ENCODE peak calls at places on chromosomes 5 and 9, in eight cellular contexts. K is HFF-Myc, P is cardiac muscle cell, O is PC-9, M is MM.1S, V is GM12878, R is OCI-LY7, C is heart right ventricle. G is an unnamed sample.

GRCh38 chr5:96627792-96628191 is 34.4 kb upstream of the CAST start:
- DNase-seq in V (no peak), M (peak), P (no peak), R (no peak), C (no peak), O (peak), K (no peak), G (no peak)

GRCh38 chr9:110619831-110620230 is 40.3 kb upstream of the SVEP1 start:
- DNase-seq in R (no peak), C (no peak), V (no peak), O (no peak), K (no peak), P (peak), M (no peak), G (no peak)

GRCh38 chr9:20624201-20625002 is 2.1 kb upstream of the MLLT3 start:
- DNase-seq in V (peak), C (peak), O (peak), P (peak), K (peak), R (peak), M (peak), G (no peak)

GRCh38 chr5:103804714-103805113 is 242.1 kb upstream of the NUDT12 start:
- DNase-seq in K (no peak), M (no peak), P (no peak), O (no peak), C (no peak), R (no peak), V (no peak), G (no peak)

GRCh38 chr5:159120446-159120845 is 20.7 kb upstream of the EBF1 start:
- DNase-seq in K (no peak), P (no peak), C (no peak), O (no peak), V (no peak), R (no peak), M (peak), G (no peak)

GRCh38 chr9:126664893-126665695 is 51.4 kb downstream of the LMX1B start:
- DNase-seq in C (no peak), V (no peak), O (peak), P (no peak), R (no peak), M (no peak), K (no peak), G (no peak)

GRCh38 chr5:153147891-153148623 is 342.4 kb upstream of the GRIA1 start:
- DNase-seq in P (peak), R (peak), M (peak), C (no peak), K (peak), V (no peak), O (peak), G (peak)

GRCh38 chr9:131815971-131816873 is 76.3 kb upstream of the RAPGEF1 start:
- DNase-seq in P (no peak), R (no peak), M (no peak), O (no peak), V (no peak), C (no peak), K (no peak), G (no peak)

GRCh38 chr9:136119259-136120118 is 814 bp upstream of the TMEM250 start:
- DNase-seq in M (no peak), K (no peak), C (no peak), O (no peak), R (no peak), P (peak), V (no peak), G (no peak)

GRCh38 chr5:39220280-39221030 is 1.1 kb upstream of the FYB1 start:
- DNase-seq in K (no peak), P (no peak), R (no peak), C (no peak), M (no peak), V (no peak), O (no peak), G (no peak)

GRCh38 chr9:32969270-32969669 is 32.2 kb downstream of the APTX start:
- DNase-seq in C (no peak), R (no peak), P (no peak), V (no peak), O (no peak), M (no peak), K (no peak), G (no peak)

GRCh38 chr5:151186052-151186451 is 28.5 kb upstream of the ANXA6 start:
- DNase-seq in K (no peak), R (no peak), P (no peak), O (no peak), M (no peak), V (no peak), C (no peak), G (no peak)

GRCh38 chr9:128911529-128912035 is 9.2 kb upstream of the PHYHD1 start:
- DNase-seq in K (no peak), V (no peak), R (no peak), C (peak), O (peak), M (no peak), P (peak), G (no peak)

GRCh38 chr5:37355161-37355560 is 15.7 kb downstream of the NUP155 start:
- DNase-seq in C (no peak), M (no peak), K (no peak), V (no peak), P (no peak), O (no peak), R (no peak), G (no peak)

GRCh38 chr9:88772602-88773001 is 218.7 kb upstream of the S1PR3 start:
- DNase-seq in P (no peak), C (no peak), R (no peak), K (no peak), V (no peak), O (no peak), M (no peak), G (no peak)

GRCh38 chr5:179883163-179883562 is 24.5 kb downstream of the TBC1D9B start:
- DNase-seq in C (no peak), K (no peak), P (no peak), V (no peak), M (no peak), O (no peak), R (no peak), G (no peak)

GRCh38 chr9:80061096-80061495 is 489.3 kb downstream of the TLE4 start:
- DNase-seq in M (no peak), V (no peak), K (no peak), C (no peak), P (no peak), O (no peak), R (no peak), G (peak)

GRCh38 chr9:34046784-34047379 is 1.8 kb downstream of the UBAP2 start:
- DNase-seq in M (no peak), C (no peak), O (no peak), R (peak), P (peak), K (no peak), V (peak), G (no peak)

GRCh38 chr9:21653589-21653988 is 148.8 kb upstream of the MTAP start:
- DNase-seq in R (no peak), O (no peak), V (no peak), K (no peak), C (no peak), M (no peak), P (no peak), G (no peak)

GRCh38 chr9:134045841-134046544 is 20.7 kb downstream of the BRD3OS start:
- DNase-seq in O (no peak), K (no peak), C (no peak), V (no peak), P (no peak), M (no peak), R (no peak), G (no peak)

GRCh38 chr9:131773911-131774379 is 34.1 kb upstream of the RAPGEF1 start:
- DNase-seq in R (peak), O (no peak), M (peak), K (peak), C (no peak), V (no peak), P (peak), G (peak)

GRCh38 chr5:16810503-16810854 is 125.6 kb downstream of the MYO10 start:
- DNase-seq in V (no peak), P (no peak), C (no peak), M (no peak), K (no peak), R (no peak), O (no peak), G (no peak)

GRCh38 chr5:147750065-147750464 is 32.5 kb downstream of the JAKMIP2 start:
- DNase-seq in P (no peak), M (no peak), V (no peak), O (no peak), K (no peak), R (no peak), C (no peak), G (no peak)

GRCh38 chr5:159616967-159617366 is 286.7 kb upstream of the IL12B start:
- DNase-seq in C (no peak), R (no peak), O (peak), M (no peak), V (no peak), P (peak), K (no peak), G (no peak)

GRCh38 chr5:27592231-27592630 is 553.8 kb upstream of the CDH9 start:
- DNase-seq in P (peak), V (no peak), M (no peak), O (no peak), K (no peak), C (no peak), R (no peak), G (peak)

GRCh38 chr5:150057996-150058395 is 28.4 kb downstream of the CSF1R start:
- DNase-seq in M (no peak), C (no peak), O (no peak), K (no peak), R (no peak), V (no peak), P (no peak), G (peak)

GRCh38 chr9:82423700-82424099 is 435.1 kb downstream of the SPATA31D1 start:
- DNase-seq in M (no peak), K (no peak), O (no peak), R (no peak), C (no peak), P (no peak), V (no peak), G (no peak)

GRCh38 chr9:92564479-92564878 is 28.7 kb upstream of the ECM2 start:
- DNase-seq in P (no peak), O (no peak), K (no peak), C (no peak), M (no peak), R (no peak), V (no peak), G (no peak)

GRCh38 chr5:61002616-61003015 is 57.6 kb downstream of the NDUFAF2 start:
- DNase-seq in P (no peak), M (no peak), R (no peak), K (no peak), C (no peak), O (no peak), V (no peak), G (no peak)

GRCh38 chr9:136018257-136019031 is 57.3 kb upstream of the UBAC1 start:
- DNase-seq in C (peak), M (no peak), P (no peak), O (no peak), V (no peak), K (no peak), R (no peak), G (no peak)

GRCh38 chr9:89614319-89614892 is 9.6 kb downstream of the GADD45G start:
- DNase-seq in P (peak), R (no peak), O (no peak), K (no peak), M (no peak), C (no peak), V (no peak), G (no peak)

GRCh38 chr9:128180447-128180846 is 10.9 kb downstream of the CIZ1 start:
- DNase-seq in C (no peak), R (no peak), O (no peak), K (no peak), P (no peak), V (no peak), M (no peak), G (no peak)

GRCh38 chr9:35490910-35491465 is 1.1 kb downstream of the RUSC2 start:
- DNase-seq in R (no peak), M (no peak), K (no peak), O (no peak), P (peak), C (no peak), V (no peak), G (no peak)

GRCh38 chr5:172634106-172634899 is 6.8 kb upstream of the NEURL1B start:
- DNase-seq in R (no peak), M (no peak), P (no peak), V (no peak), K (no peak), C (no peak), O (no peak), G (no peak)

DNA sequence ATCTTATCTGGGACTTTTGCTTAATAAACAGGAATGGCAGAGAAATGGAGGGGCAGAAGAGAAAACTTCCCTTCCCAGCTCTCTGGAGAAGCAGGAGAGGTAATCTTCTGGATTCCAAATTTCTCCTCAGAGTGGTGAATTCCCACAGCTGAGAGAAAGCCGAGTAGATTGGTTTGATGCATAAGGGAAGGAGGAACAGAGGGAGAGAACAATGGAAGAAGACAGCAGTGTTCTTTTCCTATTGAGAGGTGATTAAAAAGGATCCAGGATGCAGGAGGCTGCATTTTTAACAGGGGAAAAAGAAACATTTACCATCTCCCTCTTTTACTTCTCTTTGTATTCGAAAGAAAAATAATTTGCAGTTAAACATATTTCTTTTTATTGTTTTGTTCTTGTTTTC is 13.1 kb downstream of the SH3RF2 start:
- DNase-seq in V (no peak), M (no peak), P (no peak), O (no peak), C (no peak), K (no peak), R (no peak), G (no peak)
- H3K4me3 ChIP-seq in V (no peak), M (no peak), P (no peak), O (no peak), C (no peak), K (no peak), R (no peak), G (no peak)

DNA sequence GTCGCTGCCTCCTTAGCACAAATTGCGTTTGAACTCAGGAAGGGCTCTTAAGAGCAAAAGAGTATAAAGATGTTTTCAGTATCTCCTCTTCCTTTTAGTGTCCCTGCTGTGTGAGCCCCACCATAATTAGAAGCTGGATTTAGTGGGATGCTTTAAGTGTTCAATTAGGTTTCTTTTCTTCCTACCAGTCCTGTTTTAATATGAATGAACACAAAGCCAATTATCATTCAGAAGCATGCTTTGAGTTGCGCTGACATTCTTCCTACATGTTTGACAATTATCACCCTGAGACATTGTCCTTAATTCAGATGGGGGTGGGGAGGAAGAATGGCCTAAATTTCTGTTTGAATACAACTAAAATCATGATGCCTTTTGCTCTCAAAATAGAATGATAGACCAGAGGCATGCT is 537.4 kb downstream of the DTWD2 start:
- DNase-seq in O (no peak), K (no peak), V (no peak), C (no peak), P (no peak), R (no peak), M (no peak), G (no peak)
- TF ChIP-seq CTCF in O (no peak), K (no peak), V (no peak), C (no peak), P (no peak), R (no peak), M (no peak), G (no peak)

DNA sequence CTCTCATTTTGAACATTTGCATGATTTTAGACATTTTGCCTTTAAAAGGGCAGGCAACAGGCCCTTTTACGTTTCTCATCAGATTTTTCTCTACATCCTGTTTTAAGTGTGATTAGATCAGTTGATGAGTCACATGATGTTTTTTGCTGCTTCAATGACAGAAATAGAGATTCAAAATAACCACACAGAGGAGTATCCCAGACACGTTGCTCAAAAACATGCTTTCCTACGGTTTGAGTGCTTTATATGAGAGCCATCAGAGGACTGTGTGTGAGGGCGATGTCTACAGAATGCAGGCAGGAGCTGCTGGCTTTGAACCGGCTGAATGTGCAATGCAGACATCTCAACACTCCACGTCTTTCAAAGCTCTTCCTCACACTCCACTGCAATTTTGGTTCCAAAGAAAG is 42.1 kb downstream of the OTULIN start:
- DNase-seq in P (peak), O (no peak), V (no peak), R (no peak), M (no peak), C (no peak), K (peak), G (no peak)
- H3K4me3 ChIP-seq in P (no peak), O (no peak), V (no peak), R (no peak), M (no peak), C (no peak), K (no peak), G (no peak)

DNA sequence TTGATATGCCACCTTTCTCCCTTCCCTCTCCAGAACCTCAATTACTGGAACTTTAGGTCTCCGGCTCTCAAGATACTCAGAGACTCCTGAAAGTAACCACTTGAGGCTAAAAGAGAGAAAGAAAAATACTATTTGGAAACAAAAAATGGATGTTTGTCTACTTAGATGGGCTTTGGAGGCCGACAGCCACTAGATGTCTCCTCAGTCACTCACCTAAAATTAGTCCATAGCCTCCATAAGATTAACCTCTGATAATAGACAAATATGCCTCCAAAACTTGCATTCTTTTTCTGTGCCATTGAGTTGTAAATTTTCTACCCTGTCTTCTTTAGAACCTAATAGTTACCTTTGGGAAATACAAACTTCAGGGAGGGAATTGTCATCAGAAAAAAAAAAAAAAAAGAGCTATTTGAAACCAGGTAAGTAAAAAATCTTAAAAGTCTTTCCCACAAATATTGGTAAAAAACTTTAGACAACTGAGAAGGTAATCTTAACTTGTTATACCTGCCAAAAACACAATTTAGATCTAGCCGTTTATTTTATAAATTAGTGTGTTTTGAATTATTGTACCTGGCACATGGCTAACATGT is 11.2 kb upstream of the PCDH1 start:
- DNase-seq in M (peak), O (no peak), P (peak), R (peak), K (no peak), C (no peak), V (no peak), G (no peak)
- TF ChIP-seq CTCF in M (peak), O (peak), P (peak), R (peak), K (peak), C (peak), V (peak), G (peak)

GRCh38 chr9:124567362-124567761 is 60.2 kb upstream of the NR5A1 start:
- DNase-seq in M (no peak), C (no peak), R (no peak), V (no peak), P (no peak), K (no peak), O (no peak), G (no peak)

GRCh38 chr9:124570942-124571666 is 63.9 kb upstream of the NR5A1 start:
- DNase-seq in O (no peak), P (no peak), R (no peak), K (no peak), C (no peak), V (no peak), M (no peak), G (no peak)

GRCh38 chr9:124574944-124575343 is 67.7 kb upstream of the NR5A1 start:
- DNase-seq in K (peak), M (no peak), C (no peak), P (no peak), O (no peak), R (no peak), V (no peak), G (no peak)

GRCh38 chr9:124574534-124574933 is 67.3 kb upstream of the NR5A1 start:
- DNase-seq in P (no peak), M (no peak), C (no peak), V (no peak), R (no peak), O (no peak), K (no peak), G (no peak)

GRCh38 chr9:124569942-124570341 is 62.7 kb upstream of the NR5A1 start:
- DNase-seq in O (peak), M (no peak), K (no peak), R (no peak), P (no peak), C (no peak), V (no peak), G (no peak)
- H3K4me3 ChIP-seq in O (no peak), M (no peak), K (no peak), R (no peak), P (no peak), C (no peak), V (no peak), G (no peak)

GRCh38 chr9:37784640-37785483 is at the start of gene EXOSC3:
- DNase-seq in C (peak), R (peak), O (peak), M (peak), P (peak), V (peak), K (peak), G (peak)
- TF ChIP-seq CTCF in C (no peak), R (no peak), O (no peak), M (no peak), P (no peak), V (peak), K (no peak), G (no peak)

DNA sequence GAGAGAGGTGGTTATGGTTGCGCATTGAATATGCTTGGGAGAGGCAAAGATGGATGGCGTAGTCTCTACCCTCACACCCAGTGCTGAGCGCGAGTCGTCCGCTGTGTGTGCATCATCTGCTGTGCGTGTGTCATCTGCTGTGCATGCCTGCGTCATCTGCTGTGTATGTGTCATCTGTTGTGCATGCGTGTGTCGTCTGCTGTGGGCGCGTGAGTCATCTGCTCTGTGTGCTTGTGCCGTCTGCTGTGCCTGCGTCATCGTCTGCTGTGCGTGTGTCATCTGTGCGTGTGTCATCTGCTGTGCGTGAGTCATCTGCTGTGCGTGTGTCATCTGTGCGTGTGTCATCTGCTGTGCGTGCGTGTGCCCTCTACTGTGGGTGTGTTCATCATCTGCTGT is 68.0 kb upstream of the IRX4 start:
- DNase-seq in C (no peak), R (no peak), M (no peak), P (no peak), O (no peak), V (no peak), K (no peak), G (no peak)
- H3K4me3 ChIP-seq in C (no peak), R (no peak), M (no peak), P (no peak), O (no peak), V (no peak), K (no peak), G (no peak)